ENCODE peak calls at places on chromosomes 2 and 18, in six cellular contexts. A, R, Y, D, B and O are unnamed samples.

GRCh38 chr18:75133721-75134645 is 75.0 kb downstream of the PTGR3 start:
- DNase-seq in B (no peak), Y (no peak), R (no peak), D (peak), A (no peak), O (no peak)

GRCh38 chr2:127053731-127054603 is 53.0 kb downstream of the BIN1 start:
- DNase-seq in B (peak), Y (peak), A (no peak), R (no peak), D (no peak), O (no peak)

GRCh38 chr18:12726774-12727550 is 24.1 kb downstream of the PSMG2 start:
- DNase-seq in D (no peak), A (peak), B (no peak), R (no peak), Y (peak), O (peak)

GRCh38 chr2:234426616-234427015 is 70.3 kb downstream of the ARL4C start:
- DNase-seq in B (no peak), A (no peak), D (no peak), Y (no peak), R (no peak), O (no peak)

GRCh38 chr2:205967391-205968075 is 118.4 kb downstream of the INO80D start:
- DNase-seq in Y (no peak), R (no peak), B (no peak), A (no peak), D (no peak), O (no peak)

GRCh38 chr2:217418090-217418489 is 558.2 kb upstream of the TNP1 start:
- DNase-seq in D (no peak), Y (no peak), B (no peak), R (no peak), A (no peak), O (no peak)

GRCh38 chr2:230927711-230928341 is 2.8 kb upstream of the GPR55 start:
- DNase-seq in D (peak), A (no peak), R (no peak), Y (no peak), B (no peak), O (no peak)

GRCh38 chr2:138964413-138964812 is 184.2 kb upstream of the NXPH2 start:
- DNase-seq in Y (no peak), D (no peak), B (no peak), A (no peak), R (peak), O (no peak)

GRCh38 chr2:79593237-79593867 is 80.5 kb downstream of the CTNNA2 start:
- DNase-seq in D (no peak), B (no peak), A (no peak), Y (no peak), R (no peak), O (no peak)

GRCh38 chr2:199144036-199144435 is 313.7 kb downstream of the SATB2 start:
- DNase-seq in D (no peak), B (no peak), R (no peak), Y (no peak), A (no peak), O (no peak)

GRCh38 chr2:2260691-2261268 is 70.3 kb downstream of the MYT1L start:
- DNase-seq in R (no peak), Y (no peak), A (no peak), D (no peak), B (no peak), O (no peak)

GRCh38 chr2:65919579-65920188 is 487.3 kb upstream of the SPRED2 start:
- DNase-seq in D (no peak), B (no peak), A (no peak), R (no peak), Y (no peak), O (no peak)

GRCh38 chr2:234334146-234334545 is 162.7 kb downstream of the ARL4C start:
- DNase-seq in Y (no peak), A (peak), B (no peak), D (no peak), R (peak), O (no peak)

GRCh38 chr18:7839548-7839947 is 272.4 kb downstream of the PTPRM start:
- DNase-seq in R (no peak), D (no peak), Y (no peak), B (no peak), A (no peak), O (no peak)

GRCh38 chr18:62165583-62165982 is 21.3 kb downstream of the PIGN start:
- DNase-seq in Y (no peak), B (no peak), D (no peak), R (no peak), A (no peak), O (no peak)

GRCh38 chr2:64487256-64488049 is 33.5 kb downstream of the LGALSL start:
- DNase-seq in R (no peak), D (no peak), Y (no peak), B (no peak), A (peak), O (no peak)

GRCh38 chr2:77519888-77520506 is 2.2 kb downstream of the LRRTM4 start:
- DNase-seq in B (no peak), D (no peak), A (no peak), Y (no peak), R (no peak), O (no peak)
- H3K4me3 ChIP-seq in B (no peak), D (no peak), A (no peak), Y (no peak), R (no peak), O (no peak)

DNA sequence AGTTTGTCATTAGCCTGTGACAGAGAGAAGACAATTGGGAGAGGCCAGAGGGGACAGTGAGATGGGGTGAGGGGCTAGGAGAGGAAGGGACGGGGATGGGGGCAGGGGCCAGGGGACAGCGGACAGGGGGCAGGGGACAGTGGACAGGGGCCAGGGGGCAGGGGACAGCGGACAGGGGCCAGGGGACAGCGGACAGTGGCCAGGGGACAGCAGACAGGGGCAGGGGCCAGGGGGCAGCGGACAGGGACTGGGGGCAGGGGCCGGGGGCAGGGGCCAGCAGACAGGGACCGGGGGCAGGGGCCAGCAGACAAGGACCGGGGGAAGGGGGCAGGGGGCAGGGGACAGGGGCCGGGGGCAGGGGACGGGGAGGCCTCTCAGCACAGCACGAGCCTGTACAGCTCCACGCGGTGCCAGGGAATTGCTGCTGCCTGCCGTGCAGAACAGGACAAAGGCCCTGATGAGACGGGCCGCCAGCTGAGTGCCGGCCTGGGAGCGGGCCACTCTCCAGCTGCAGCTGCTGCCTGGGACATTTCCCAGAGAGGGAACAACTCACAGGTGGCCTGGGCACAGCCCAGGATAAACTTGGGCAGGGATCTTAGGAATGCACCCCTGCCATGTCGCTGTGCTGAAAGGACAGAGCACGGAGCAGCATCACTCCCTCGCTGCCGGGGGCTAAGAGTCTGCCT is 38.7 kb downstream of the CENPO start:
- DNase-seq in B (peak), D (peak), R (no peak), A (peak), Y (peak), O (no peak)
- H3K4me3 ChIP-seq in B (no peak), D (no peak), R (no peak), A (no peak), Y (no peak), O (no peak)

DNA sequence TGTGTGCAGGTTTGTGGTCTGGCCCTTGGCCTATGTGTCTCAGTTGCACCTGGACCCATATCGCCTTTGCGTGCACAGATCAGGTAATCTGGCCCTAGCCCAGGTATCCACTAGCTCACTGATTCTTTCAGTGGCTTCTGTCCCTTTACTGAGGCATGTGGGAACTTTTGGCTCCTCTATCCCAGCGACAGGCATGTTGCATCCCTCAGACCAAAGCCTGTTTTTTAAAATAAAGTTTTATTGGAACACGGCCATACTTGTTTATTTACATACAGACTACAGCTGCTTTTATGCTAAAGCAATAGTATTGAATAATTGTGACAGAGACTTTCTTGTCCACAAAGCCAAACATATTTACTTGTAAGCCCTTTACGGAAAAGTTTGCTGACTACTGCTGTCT is 39.9 kb upstream of the UPP2 start:
- DNase-seq in R (no peak), A (no peak), Y (no peak), D (no peak), B (no peak), O (no peak)
- H3K4me3 ChIP-seq in R (no peak), A (no peak), Y (no peak), D (no peak), B (no peak), O (no peak)

DNA sequence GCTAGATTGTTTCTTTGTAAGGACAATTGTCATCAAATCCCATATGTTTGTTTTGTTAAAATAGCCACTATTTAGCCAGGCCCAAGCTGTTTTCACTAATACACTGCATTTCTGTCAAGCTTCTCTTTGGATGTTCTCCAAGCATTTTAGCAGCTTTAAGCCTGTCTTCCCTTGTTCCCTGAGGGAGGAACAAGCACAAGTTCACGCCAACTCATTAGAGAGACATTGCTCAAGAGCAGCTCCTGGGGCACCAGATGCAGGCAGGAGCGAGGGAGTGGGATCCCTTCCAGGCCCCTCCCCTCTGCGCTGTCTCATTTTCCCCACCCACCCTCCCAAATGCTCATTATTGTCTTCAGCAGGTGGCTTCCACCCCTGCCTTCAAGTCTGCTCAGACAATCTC is 32.6 kb upstream of the PPP3R1 start:
- DNase-seq in B (no peak), A (no peak), R (no peak), Y (no peak), D (no peak), O (peak)
- H3K4me3 ChIP-seq in B (no peak), A (no peak), R (no peak), Y (no peak), D (no peak), O (no peak)

DNA sequence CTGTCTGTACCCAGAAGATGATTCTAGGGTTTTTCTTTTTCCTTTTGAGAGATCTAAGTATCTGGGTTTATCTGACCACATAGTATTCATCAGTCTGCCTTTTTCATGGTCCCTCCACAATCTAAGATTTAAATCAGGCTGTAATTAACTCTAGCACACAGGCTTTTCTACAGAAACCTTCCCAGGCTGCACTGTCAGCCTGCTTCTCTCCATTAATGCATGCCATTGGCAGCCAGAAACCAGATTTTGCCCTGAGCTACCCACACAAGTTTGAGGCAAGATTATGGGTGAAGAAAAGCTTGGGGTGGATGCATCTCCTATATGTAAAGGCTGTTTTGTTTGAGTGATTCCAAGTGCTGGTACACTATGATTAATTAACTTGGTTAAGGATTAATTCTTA is 45.7 kb upstream of the EML4 start:
- DNase-seq in R (no peak), Y (no peak), B (no peak), A (no peak), D (no peak), O (no peak)
- H3K4me3 ChIP-seq in R (no peak), Y (no peak), B (no peak), A (no peak), D (no peak), O (no peak)